ENCODE peak calls at places on chromosomes 12 and 14, in ten cellular contexts. S, W, T, U, K, A, X, L, M and Z are unnamed samples.

GRCh38 chr12:6965714-6966113 is 4.8 kb downstream of the PHB2 start:
- DNase-seq in X (no peak), L (no peak), W (no peak), U (no peak), A (no peak), T (no peak), S (no peak), K (no peak), M (no peak), Z (no peak)

GRCh38 chr14:39175445-39176262 is 600 bp downstream of the PNN start:
- DNase-seq in S (no peak), T (no peak), X (peak; percentile 21), L (peak; percentile 66), W (no peak), K (peak; percentile 40), U (no peak), A (no peak), M (no peak), Z (no peak)

GRCh38 chr12:85676816-85677749 is 159.1 kb downstream of the RASSF9 start:
- DNase-seq in X (no peak), S (no peak), W (no peak), M (no peak), L (no peak), A (no peak), U (no peak), T (no peak), K (no peak), Z (no peak)

GRCh38 chr12:49644620-49644994 is 21.2 kb downstream of the PRPF40B start:
- DNase-seq in K (peak; percentile 91), W (peak; percentile 91), T (peak; percentile 88), M (peak; percentile 75), U (peak; percentile 77), X (peak; percentile 75), A (peak; percentile 39), L (peak; percentile 49), S (peak; percentile 77), Z (peak; percentile 81)

GRCh38 chr12:120710805-120711296 is 593 bp downstream of the UNC119B start:
- DNase-seq in U (peak; percentile 51), K (peak; percentile 56), T (no peak), X (no peak), M (no peak), L (no peak), W (peak; percentile 50), A (no peak), S (no peak), Z (no peak)

GRCh38 chr12:51028126-51028810 is 2.1 kb upstream of the SLC11A2 start:
- DNase-seq in A (peak; percentile 87), K (no peak), S (no peak), U (no peak), L (peak; percentile 70), T (peak; percentile 21), M (peak; percentile 51), X (peak; percentile 33), W (no peak), Z (no peak)

GRCh38 chr14:95460647-95461478 is 55.6 kb downstream of the SYNE3 start:
- DNase-seq in L (no peak), U (no peak), A (peak; percentile 86), K (no peak), X (peak; percentile 79), T (no peak), S (no peak), M (no peak), W (peak; percentile 66), Z (no peak)

GRCh38 chr12:1655225-1655788 is 26.3 kb downstream of the WNT5B start:
- DNase-seq in A (no peak), S (no peak), W (no peak), L (no peak), X (no peak), T (no peak), K (no peak), M (no peak), U (no peak), Z (no peak)

GRCh38 chr14:91405724-91406435 is 11.7 kb downstream of the CCDC88C start:
- DNase-seq in T (no peak), A (no peak), U (no peak), S (no peak), W (no peak), K (no peak), M (peak; percentile 33), X (no peak), L (no peak), Z (no peak)

GRCh38 chr12:109612975-109613502 is 39.4 kb downstream of the MVK start:
- DNase-seq in L (peak; percentile 41), W (no peak), S (no peak), X (peak; percentile 6), A (no peak), M (no peak), K (no peak), T (no peak), U (no peak), Z (no peak)

GRCh38 chr12:16526693-16527092 is 79.3 kb downstream of the LMO3 start:
- DNase-seq in S (no peak), T (no peak), W (no peak), A (no peak), U (no peak), K (no peak), L (no peak), M (no peak), X (peak; percentile 92), Z (no peak)

GRCh38 chr12:3594966-3595365 is 104.0 kb downstream of the PRMT8 start:
- DNase-seq in M (no peak), S (no peak), U (no peak), T (no peak), X (no peak), W (no peak), L (no peak), K (no peak), A (no peak), Z (no peak)
- H3K27me3 ChIP-seq in M (no peaks in the 10 kb centered on the region), S (no peaks in the 10 kb centered on the region), U (no peaks in the 10 kb centered on the region), T (no peaks in the 10 kb centered on the region), X (no peaks in the 10 kb centered on the region), W (no peaks in the 10 kb centered on the region), L (peaks cover 2% of the 10 kb centered on the region), K (no peaks in the 10 kb centered on the region), A (peaks cover 96% of the 10 kb centered on the region), Z (no peaks in the 10 kb centered on the region)

DNA sequence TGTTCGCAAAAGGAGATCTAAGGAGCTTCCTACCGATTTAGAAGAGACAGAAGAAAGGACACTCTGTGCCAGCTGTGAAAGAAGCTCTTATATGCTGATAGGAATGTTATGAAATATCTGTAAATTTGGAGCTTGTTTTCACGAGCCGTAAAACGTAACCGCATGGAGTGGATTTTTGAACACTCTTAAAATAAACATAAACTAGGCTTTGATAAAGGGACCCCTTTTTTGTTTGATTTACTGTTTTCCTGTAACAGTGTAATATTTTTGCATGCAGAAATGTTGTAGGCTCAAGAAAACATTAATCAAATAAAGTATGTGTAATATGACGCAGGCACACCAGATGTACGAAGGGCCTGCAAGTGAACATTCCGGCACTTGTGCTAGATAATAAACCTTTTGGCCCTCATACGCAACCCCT is 346.8 kb downstream of the ETNK1 start:
- DNase-seq in A (no peak), U (no peak), L (no peak), K (no peak), W (no peak), X (peak; percentile 55), T (no peak), M (no peak), S (no peak), Z (no peak)
- H3K27ac ChIP-seq in A (no peak overlapping the region), U (no peak overlapping the region), L (no peak overlapping the region), K (no peak overlapping the region), W (no peak overlapping the region), X (no peak overlapping the region), T (no peak overlapping the region), M (no peak overlapping the region), S (no peak overlapping the region), Z (no peak overlapping the region)

GRCh38 chr12:54048694-54049093 is 4.9 kb upstream of the HOXC4 start:
- DNase-seq in T (no peak), S (no peak), L (no peak), K (no peak), U (no peak), W (no peak), M (no peak), A (no peak), X (no peak), Z (no peak)
- H3K27me3 ChIP-seq in T (peaks cover 14% of the 10 kb centered on the region), S (peaks cover 100% of the 10 kb centered on the region), L (peaks cover 10% of the 10 kb centered on the region), K (no peaks in the 10 kb centered on the region), U (peaks cover 93% of the 10 kb centered on the region), W (peaks cover 3% of the 10 kb centered on the region), M (peaks cover 81% of the 10 kb centered on the region), A (peaks cover 28% of the 10 kb centered on the region), X (peaks cover 79% of the 10 kb centered on the region), Z (no peaks in the 10 kb centered on the region)

DNA sequence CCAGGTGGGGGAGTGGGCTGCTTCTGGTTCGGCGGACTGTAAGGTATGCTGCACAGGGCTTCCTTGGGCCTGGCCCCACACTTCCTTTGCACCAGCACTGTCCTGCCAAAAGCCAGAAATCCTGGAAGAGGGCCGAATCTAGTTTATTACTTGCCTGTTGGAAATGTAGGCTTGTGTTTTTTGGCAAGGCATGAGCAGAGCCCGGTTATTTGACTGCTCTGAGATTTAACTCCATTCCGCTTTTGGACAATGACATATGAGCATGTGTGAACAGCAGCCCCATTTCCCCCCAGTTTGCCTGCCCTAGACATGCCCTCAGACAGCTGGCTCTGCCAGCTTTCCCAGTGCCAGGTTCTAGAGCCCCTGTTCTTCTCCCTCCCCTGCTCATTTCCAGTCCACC is 86.6 kb downstream of the BORCS5 start:
- DNase-seq in K (no peak), X (no peak), A (no peak), M (peak; percentile 80), U (no peak), S (no peak), T (peak; percentile 49), L (no peak), W (peak; percentile 85), Z (peak; percentile 61)
- H3K27ac ChIP-seq in K (no peak overlapping the region), X (no peak overlapping the region), A (no peak overlapping the region), M (peak overlapping the region; percentile 79), U (peak overlapping the region; percentile 42), S (peak overlapping the region; percentile 83), T (peak overlapping the region; percentile 25), L (no peak overlapping the region), W (peak overlapping the region; percentile 86), Z (peak overlapping the region; percentile 70)

GRCh38 chr12:5432011-5432400 is at the start of gene NTF3:
- DNase-seq in L (no peak), W (peak; percentile 73), U (no peak), S (no peak), M (peak; percentile 51), T (no peak), A (no peak), X (peak; percentile 76), K (peak; percentile 73), Z (no peak)
- H3K27me3 ChIP-seq in L (peaks cover 6% of the 10 kb centered on the region), W (no peaks in the 10 kb centered on the region), U (peaks cover 65% of the 10 kb centered on the region), S (peaks cover 71% of the 10 kb centered on the region), M (peaks cover 7% of the 10 kb centered on the region), T (peaks cover 75% of the 10 kb centered on the region), A (peaks cover 37% of the 10 kb centered on the region), X (no peaks in the 10 kb centered on the region), K (peaks cover 93% of the 10 kb centered on the region), Z (no peaks in the 10 kb centered on the region)

DNA sequence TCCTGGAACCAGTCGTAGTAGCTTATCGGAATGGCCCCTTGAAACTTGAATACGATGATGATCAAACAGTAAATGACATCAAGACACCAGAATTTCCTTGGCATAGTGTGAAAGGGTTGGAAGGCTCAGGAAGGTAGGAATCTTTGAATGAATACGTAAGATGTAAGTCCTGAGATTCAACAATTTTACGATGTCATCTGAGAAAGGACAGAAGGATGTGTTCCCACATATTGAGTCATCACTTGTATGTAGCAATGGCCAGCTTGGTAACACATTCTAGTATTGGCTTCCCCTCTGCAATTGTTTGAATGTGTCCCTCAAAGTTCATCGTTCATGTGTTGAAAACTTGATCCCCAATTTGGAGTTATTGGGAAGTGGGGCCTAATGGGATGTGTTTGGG is 284.8 kb downstream of the BCAT1 start:
- DNase-seq in T (no peak), X (peak; percentile 33), K (no peak), L (no peak), S (no peak), U (no peak), A (no peak), W (no peak), M (no peak), Z (no peak)
- H3K27ac ChIP-seq in T (no peak overlapping the region), X (no peak overlapping the region), K (no peak overlapping the region), L (no peak overlapping the region), S (no peak overlapping the region), U (no peak overlapping the region), A (no peak overlapping the region), W (no peak overlapping the region), M (no peak overlapping the region), Z (no peak overlapping the region)